ENCODE peak calls at places on chromosomes 11 and 22, in six cellular contexts. R is heart right ventricle, Q is stomach, M is adrenal gland, E is IMR-90, Y is GM06990. I is an unnamed sample.

GRCh38 chr11:279966-280761 is 2.0 kb downstream of the NLRP6 start:
- DNase-seq in Y (no peak), M (peak; percentile 13), Q (no peak), R (peak; percentile 5), E (peak; percentile 30), I (no peak)

GRCh38 chr11:74646964-74647363 is 54.6 kb downstream of the POLD3 start:
- DNase-seq in Y (no peak), R (no peak), M (no peak), Q (no peak), E (no peak), I (no peak)

GRCh38 chr11:120279490-120279889 is 39.5 kb downstream of the POU2F3 start:
- DNase-seq in Q (no peak), M (no peak), R (no peak), E (no peak), Y (no peak), I (no peak)

GRCh38 chr11:2746401-2747230 is 46.8 kb upstream of the KCNQ1OT1 start:
- DNase-seq in Y (no peak), Q (no peak), E (no peak), M (peak; percentile 10), R (no peak), I (no peak)

GRCh38 chr11:128095459-128096096 is 491.8 kb downstream of the ETS1 start:
- DNase-seq in E (peak; percentile 76), R (peak; percentile 5), Y (no peak), M (no peak), Q (no peak), I (peak; percentile 100)

GRCh38 chr11:66006134-66006890 is 4.0 kb downstream of the BANF1 start:
- DNase-seq in E (no peak), Y (no peak), Q (no peak), M (no peak), R (no peak), I (no peak)

GRCh38 chr11:59176330-59176729 is 4.4 kb downstream of the DTX4 start:
- DNase-seq in Y (no peak), R (no peak), M (no peak), E (no peak), Q (no peak), I (no peak)

GRCh38 chr11:117871160-117871559 is 5.3 kb downstream of the FXYD6 start:
- DNase-seq in R (no peak), M (no peak), E (no peak), Q (no peak), Y (no peak), I (no peak)

GRCh38 chr11:16815047-16815767 is 76.8 kb downstream of the C11orf58 start:
- DNase-seq in Q (peak; percentile 40), Y (no peak), E (peak; percentile 27), R (peak; percentile 48), M (peak; percentile 55), I (peak; percentile 22)

GRCh38 chr11:117473692-117474091 is 146.0 kb downstream of the CEP164 start:
- DNase-seq in M (no peak), R (no peak), Y (no peak), E (no peak), Q (no peak), I (peak; percentile 22)

GRCh38 chr11:9525116-9525515 is 48.4 kb upstream of the WEE1 start:
- DNase-seq in E (peak; percentile 25), M (no peak), Q (no peak), R (no peak), Y (no peak), I (no peak)

GRCh38 chr11:107385361-107385982 is 72.2 kb downstream of the CWF19L2 start:
- DNase-seq in R (no peak), E (peak; percentile 29), M (no peak), Q (no peak), Y (no peak), I (peak; percentile 92)

GRCh38 chr11:107713009-107713408 is 1.2 kb upstream of the SLN start:
- DNase-seq in R (no peak), Y (no peak), M (no peak), Q (no peak), E (no peak), I (no peak)

GRCh38 chr22:45531944-45532631 is 29.4 kb downstream of the FBLN1 start:
- DNase-seq in R (no peak), Q (no peak), E (no peak), M (no peak), Y (no peak), I (peak; percentile 81)

GRCh38 chr11:28649922-28650321 is 541.7 kb downstream of the METTL15 start:
- DNase-seq in Y (no peak), E (no peak), M (no peak), Q (no peak), R (no peak), I (peak; percentile 29)

GRCh38 chr11:111355101-111355500 is 24.0 kb downstream of the POU2AF1 start:
- DNase-seq in Y (no peak), E (no peak), R (no peak), Q (no peak), M (no peak), I (no peak)

GRCh38 chr11:18067372-18067771 is 21.3 kb upstream of the TPH1 start:
- DNase-seq in M (no peak), Y (no peak), E (no peak), Q (no peak), R (no peak), I (no peak)

GRCh38 chr11:25734592-25735211 is 597.2 kb upstream of the ANO3 start:
- DNase-seq in R (no peak), Y (no peak), Q (no peak), M (no peak), E (peak; percentile 19), I (peak; percentile 61)

GRCh38 chr11:77075425-77075905 is 8.7 kb downstream of the CAPN5 start:
- DNase-seq in Y (no peak), Q (peak; percentile 56), M (peak; percentile 12), R (no peak), E (no peak), I (no peak)

GRCh38 chr11:70270104-70270876 is at the start of gene PPFIA1:
- DNase-seq in E (peak; percentile 91), R (peak; percentile 95), Y (peak; percentile 98), M (peak; percentile 96), Q (peak; percentile 97), I (peak; percentile 82)

GRCh38 chr11:114080219-114080618 is 20.7 kb downstream of the ZBTB16 start:
- DNase-seq in M (no peak), E (no peak), Q (no peak), Y (no peak), R (no peak), I (peak; percentile 68)

GRCh38 chr22:41683052-41683451 is 5.6 kb downstream of the SNU13 start:
- DNase-seq in E (no peak), Y (no peak), R (no peak), Q (no peak), M (no peak), I (no peak)

GRCh38 chr11:75800728-75801361 is 14.2 kb upstream of the UVRAG start:
- DNase-seq in E (no peak), R (no peak), M (no peak), Y (no peak), Q (no peak), I (no peak)

GRCh38 chr11:8527939-8528338 is 66.1 kb downstream of the STK33 start:
- DNase-seq in E (no peak), Y (no peak), M (no peak), Q (no peak), R (no peak), I (no peak)

GRCh38 chr11:101031713-101032112 is 97.9 kb downstream of the PGR start:
- DNase-seq in M (no peak), R (no peak), Q (no peak), E (no peak), Y (no peak), I (no peak)

GRCh38 chr22:45915841-45916240 is 61.1 kb downstream of the WNT7B start:
- DNase-seq in Q (no peak), E (no peak), M (no peak), Y (no peak), R (no peak), I (no peak)

GRCh38 chr11:60281482-60281881 is 1.0 kb downstream of the MS4A4A start:
- DNase-seq in Y (no peak), M (no peak), R (no peak), Q (no peak), E (no peak), I (no peak)

GRCh38 chr22:46472722-46473016 is 64.8 kb downstream of the CELSR1 start:
- DNase-seq in Q (no peak), E (no peak), R (no peak), M (no peak), Y (no peak), I (no peak)

GRCh38 chr22:23035557-23036277 is 34.6 kb upstream of the GNAZ start:
- DNase-seq in R (no peak), Y (no peak), M (no peak), Q (no peak), E (no peak), I (no peak)
- H3K36me3 ChIP-seq in R (no peaks in the 10 kb centered on the region), Y (no peaks in the 10 kb centered on the region), M (no peaks in the 10 kb centered on the region), Q (no peaks in the 10 kb centered on the region), E (no peaks in the 10 kb centered on the region), I (no peaks in the 10 kb centered on the region)

GRCh38 chr11:1480191-1480554 is 6.4 kb downstream of the MOB2 start:
- DNase-seq in M (no peak), E (no peak), R (no peak), Q (no peak), Y (no peak), I (no peak)
- TF ChIP-seq CTCF in M (no peak), E (no peak), R (no peak), Q (no peak), Y (no peak), I (no peak)

DNA sequence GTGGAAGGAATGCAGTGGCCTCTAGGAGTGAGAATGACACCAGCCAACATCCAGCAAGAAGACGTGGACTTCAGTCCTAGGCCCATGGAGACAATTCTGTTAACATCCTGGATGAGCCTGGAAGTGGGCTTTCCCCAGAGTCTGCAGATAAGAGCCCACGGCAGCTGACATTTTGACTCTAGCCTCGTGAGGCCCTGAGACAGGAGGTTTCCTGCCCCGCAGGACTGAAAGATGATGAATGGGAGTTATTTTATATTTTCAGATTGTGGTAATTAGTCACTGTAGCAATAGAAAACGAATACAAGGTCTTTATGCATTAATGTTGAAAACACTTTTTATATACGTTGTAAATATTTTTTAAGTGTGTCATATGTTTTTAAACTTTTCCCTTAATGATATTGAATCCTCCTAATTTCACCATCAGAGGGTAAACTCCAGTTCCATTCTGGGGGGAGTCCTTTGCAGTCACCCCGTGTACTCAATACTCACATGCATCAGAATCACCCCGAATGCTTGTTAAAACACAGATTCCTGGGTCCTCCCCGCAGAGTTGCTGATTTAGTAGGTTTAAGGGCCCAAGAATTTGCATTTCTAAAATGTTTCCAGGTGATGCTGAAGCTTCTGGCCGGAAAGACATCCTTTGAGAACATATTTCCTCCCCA is 545 bp upstream of the TPCN2 start:
- DNase-seq in E (no peak), M (no peak), Q (no peak), R (no peak), Y (no peak), I (no peak)
- H3K4me3 ChIP-seq in E (peak overlapping the region; percentile 30), M (no peak overlapping the region), Q (peak overlapping the region; percentile 66), R (peak overlapping the region; percentile 94), Y (peak overlapping the region; percentile 20), I (peak overlapping the region; percentile 73)

GRCh38 chr22:43994006-43994405 is 30.1 kb upstream of the PARVB start:
- DNase-seq in M (peak; percentile 32), R (no peak), Q (no peak), Y (no peak), E (no peak), I (no peak)

GRCh38 chr22:43991316-43992020 is 32.6 kb upstream of the PARVB start:
- DNase-seq in Q (no peak), E (no peak), R (no peak), Y (no peak), M (no peak), I (no peak)

GRCh38 chr22:43993072-43993760 is 30.9 kb upstream of the PARVB start:
- DNase-seq in M (peak; percentile 57), Q (peak; percentile 54), E (peak; percentile 64), R (peak; percentile 46), Y (peak; percentile 41), I (peak; percentile 19)

GRCh38 chr22:43994416-43994815 is 29.7 kb upstream of the PARVB start:
- DNase-seq in Q (no peak), Y (no peak), M (no peak), E (no peak), R (no peak), I (no peak)

GRCh38 chr22:43992331-43992821 is 31.7 kb upstream of the PARVB start:
- DNase-seq in M (no peak), Q (no peak), E (peak; percentile 78), Y (no peak), R (no peak), I (no peak)
- H3K36me3 ChIP-seq in M (peaks cover 53% of the 10 kb centered on the region), Q (peaks cover 91% of the 10 kb centered on the region), E (peaks cover 60% of the 10 kb centered on the region), Y (peaks cover 18% of the 10 kb centered on the region), R (no peaks in the 10 kb centered on the region), I (peaks cover 29% of the 10 kb centered on the region)

I was measured in bronchial epithelial cell.